ENCODE peak calls at places on chromosomes 7 and 10, in six cellular contexts. One of them, this sample, is unnamed.

GRCh38 chr10:77297370-77297692 is 340.3 kb downstream of the KCNMA1 start:
- DNase-seq in colonic mucosa: no peak
- DNase-seq in progenitor cell of endocrine pancreas: no peak
- DNase-seq in neural crest cell: no peak
- DNase-seq in osteocyte: no peak
- DNase-seq in MM.1S: no peak
- DNase-seq in this sample: no peak

GRCh38 chr10:67837519-67838314 is at the start of gene DNAJC12:
- DNase-seq in neural crest cell: no peak
- DNase-seq in colonic mucosa: no peak
- DNase-seq in osteocyte: no peak
- DNase-seq in progenitor cell of endocrine pancreas: no peak
- DNase-seq in MM.1S: peak; percentile 69
- DNase-seq in this sample: peak; percentile 19

GRCh38 chr10:3173173-3173878 is 744 bp upstream of the PITRM1 start:
- DNase-seq in colonic mucosa: peak; percentile 95
- DNase-seq in osteocyte: no peak
- DNase-seq in neural crest cell: no peak
- DNase-seq in MM.1S: peak; percentile 89
- DNase-seq in progenitor cell of endocrine pancreas: no peak
- DNase-seq in this sample: no peak

GRCh38 chr7:55254242-55254595 is 110.9 kb upstream of the LANCL2 start:
- DNase-seq in MM.1S: no peak
- DNase-seq in progenitor cell of endocrine pancreas: no peak
- DNase-seq in osteocyte: no peak
- DNase-seq in neural crest cell: no peak
- DNase-seq in colonic mucosa: peak; percentile 26
- DNase-seq in this sample: peak; percentile 29

GRCh38 chr10:31319602-31320178 is 674 bp downstream of the ZEB1 start:
- DNase-seq in MM.1S: no peak
- DNase-seq in progenitor cell of endocrine pancreas: no peak
- DNase-seq in neural crest cell: no peak
- DNase-seq in osteocyte: no peak
- DNase-seq in colonic mucosa: no peak
- DNase-seq in this sample: peak; percentile 26

GRCh38 chr10:24718031-24718855 is 5.4 kb downstream of the ARHGAP21 start:
- DNase-seq in progenitor cell of endocrine pancreas: no peak
- DNase-seq in neural crest cell: no peak
- DNase-seq in osteocyte: no peak
- DNase-seq in MM.1S: no peak
- DNase-seq in colonic mucosa: no peak
- DNase-seq in this sample: no peak

GRCh38 chr7:5693529-5693928 is 87.9 kb downstream of the RNF216 start:
- DNase-seq in progenitor cell of endocrine pancreas: no peak
- DNase-seq in osteocyte: no peak
- DNase-seq in MM.1S: peak; percentile 29
- DNase-seq in colonic mucosa: no peak
- DNase-seq in neural crest cell: no peak
- DNase-seq in this sample: peak; percentile 49

GRCh38 chr10:90458054-90458453 is 399.8 kb downstream of the HTR7 start:
- DNase-seq in neural crest cell: no peak
- DNase-seq in progenitor cell of endocrine pancreas: no peak
- DNase-seq in MM.1S: no peak
- DNase-seq in osteocyte: no peak
- DNase-seq in colonic mucosa: no peak
- DNase-seq in this sample: no peak

GRCh38 chr7:1922071-1922869 is 252.2 kb downstream of the ELFN1 start:
- DNase-seq in progenitor cell of endocrine pancreas: no peak
- DNase-seq in neural crest cell: no peak
- DNase-seq in colonic mucosa: no peak
- DNase-seq in MM.1S: no peak
- DNase-seq in osteocyte: no peak
- DNase-seq in this sample: no peak

GRCh38 chr7:151485006-151485732 is 34.5 kb downstream of the RHEB start:
- DNase-seq in colonic mucosa: no peak
- DNase-seq in progenitor cell of endocrine pancreas: no peak
- DNase-seq in osteocyte: no peak
- DNase-seq in MM.1S: no peak
- DNase-seq in neural crest cell: no peak
- DNase-seq in this sample: no peak

DNA sequence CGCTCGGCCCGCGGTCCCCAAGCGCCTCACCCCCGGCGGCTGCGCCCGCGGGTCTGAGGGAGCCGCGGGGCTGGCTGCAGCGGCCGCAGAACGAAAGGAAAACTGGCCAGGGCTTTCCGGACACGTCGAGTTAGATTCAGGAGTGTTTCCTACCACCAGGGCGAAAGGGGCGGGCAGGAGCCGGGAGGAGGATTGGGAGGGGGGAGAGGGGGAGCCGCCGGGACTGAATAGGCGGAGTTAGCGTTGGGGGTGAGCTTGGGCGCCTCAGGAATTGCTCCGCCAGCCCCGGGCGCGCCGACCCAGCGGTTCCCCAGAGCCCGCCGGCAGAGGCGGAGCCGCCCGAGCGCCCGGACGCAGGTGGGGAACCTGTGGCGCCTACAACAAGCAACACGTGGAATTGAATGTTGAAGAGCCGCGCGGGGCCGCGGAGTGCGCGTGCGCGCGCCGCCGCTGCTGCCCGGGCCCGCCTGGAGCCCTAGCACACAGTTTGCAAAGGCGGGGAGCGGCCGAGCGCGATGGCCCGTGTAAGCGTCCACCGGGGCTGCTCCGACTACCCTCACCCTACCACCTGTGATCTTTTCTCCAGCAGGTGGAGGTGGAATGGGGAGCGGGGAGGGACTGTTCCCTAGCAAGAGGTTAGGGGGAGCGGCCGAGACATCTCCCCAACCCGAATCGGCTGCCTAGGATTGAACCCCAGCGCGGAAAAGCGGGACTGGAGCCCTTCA is at the start of gene CADPS2:
- DNase-seq in progenitor cell of endocrine pancreas: peak; percentile 68
- DNase-seq in MM.1S: peak; percentile 98
- DNase-seq in colonic mucosa: peak; percentile 85
- DNase-seq in neural crest cell: peak; percentile 67
- DNase-seq in osteocyte: no peak
- DNase-seq in this sample: peak; percentile 73
- TF ChIP-seq CTCF in progenitor cell of endocrine pancreas: peak; percentile 22
- TF ChIP-seq CTCF in MM.1S: no peak
- TF ChIP-seq CTCF in colonic mucosa: no peak
- TF ChIP-seq CTCF in neural crest cell: peak; percentile 43
- TF ChIP-seq CTCF in osteocyte: peak; percentile 23
- TF ChIP-seq CTCF in this sample: no peak

GRCh38 chr7:99627513-99627912 is 10.8 kb downstream of the ZSCAN25 start:
- DNase-seq in progenitor cell of endocrine pancreas: no peak
- DNase-seq in MM.1S: no peak
- DNase-seq in colonic mucosa: no peak
- DNase-seq in neural crest cell: no peak
- DNase-seq in osteocyte: no peak
- DNase-seq in this sample: no peak

GRCh38 chr7:99628471-99629465 is 12.0 kb downstream of the ZSCAN25 start:
- DNase-seq in neural crest cell: no peak
- DNase-seq in MM.1S: no peak
- DNase-seq in colonic mucosa: no peak
- DNase-seq in osteocyte: no peak
- DNase-seq in progenitor cell of endocrine pancreas: no peak
- DNase-seq in this sample: no peak

GRCh38 chr7:99626661-99627060 is 9.9 kb downstream of the ZSCAN25 start:
- DNase-seq in MM.1S: no peak
- DNase-seq in osteocyte: no peak
- DNase-seq in progenitor cell of endocrine pancreas: no peak
- DNase-seq in neural crest cell: no peak
- DNase-seq in colonic mucosa: no peak
- DNase-seq in this sample: no peak

GRCh38 chr7:99629643-99630042 is 12.9 kb downstream of the ZSCAN25 start:
- DNase-seq in MM.1S: no peak
- DNase-seq in neural crest cell: no peak
- DNase-seq in colonic mucosa: no peak
- DNase-seq in progenitor cell of endocrine pancreas: no peak
- DNase-seq in osteocyte: no peak
- DNase-seq in this sample: no peak

DNA sequence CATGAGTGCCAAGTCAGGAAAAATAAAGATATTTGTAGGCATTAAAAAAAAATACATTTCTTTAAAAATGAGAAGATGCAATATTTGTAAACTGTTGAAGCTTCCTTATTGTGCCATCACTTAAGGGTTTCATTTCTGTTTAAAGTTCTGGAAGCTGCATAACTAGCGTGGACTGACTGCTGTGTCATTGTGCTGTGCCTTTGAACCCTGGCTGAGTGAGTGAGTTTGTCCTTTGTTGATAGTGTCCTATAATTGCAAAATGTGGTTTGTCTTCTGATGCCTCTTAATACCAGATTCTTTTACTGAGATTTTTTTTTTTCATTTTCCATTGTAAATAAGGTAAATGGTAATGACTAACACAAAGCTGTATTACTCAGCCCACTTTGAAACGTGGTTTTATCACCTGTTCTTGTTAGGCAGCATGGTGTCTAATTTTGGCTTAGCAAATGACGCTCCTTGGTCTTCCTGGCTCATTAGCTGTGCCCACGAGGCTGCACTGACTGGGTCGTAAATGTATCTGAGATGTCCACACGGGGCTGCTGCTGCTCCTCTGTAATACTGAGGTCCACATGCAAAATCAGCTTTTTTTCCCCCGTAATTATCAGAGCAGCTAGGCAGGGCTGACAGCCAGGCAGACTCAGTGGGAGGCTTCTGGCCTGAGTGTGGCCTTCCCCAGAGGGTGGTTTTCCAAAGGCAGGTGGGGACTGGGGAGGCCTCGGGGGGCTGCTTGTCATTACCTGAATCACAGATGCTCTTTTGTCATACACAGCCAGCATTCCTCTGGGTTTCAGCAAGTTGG is 14.8 kb downstream of the ZSCAN25 start:
- DNase-seq in osteocyte: no peak
- DNase-seq in progenitor cell of endocrine pancreas: no peak
- DNase-seq in neural crest cell: no peak
- DNase-seq in colonic mucosa: no peak
- DNase-seq in MM.1S: no peak
- DNase-seq in this sample: no peak
- TF ChIP-seq CTCF in osteocyte: no peak
- TF ChIP-seq CTCF in progenitor cell of endocrine pancreas: peak; percentile 45
- TF ChIP-seq CTCF in neural crest cell: no peak
- TF ChIP-seq CTCF in colonic mucosa: no peak
- TF ChIP-seq CTCF in MM.1S: no peak
- TF ChIP-seq CTCF in this sample: peak; percentile 31

DNA sequence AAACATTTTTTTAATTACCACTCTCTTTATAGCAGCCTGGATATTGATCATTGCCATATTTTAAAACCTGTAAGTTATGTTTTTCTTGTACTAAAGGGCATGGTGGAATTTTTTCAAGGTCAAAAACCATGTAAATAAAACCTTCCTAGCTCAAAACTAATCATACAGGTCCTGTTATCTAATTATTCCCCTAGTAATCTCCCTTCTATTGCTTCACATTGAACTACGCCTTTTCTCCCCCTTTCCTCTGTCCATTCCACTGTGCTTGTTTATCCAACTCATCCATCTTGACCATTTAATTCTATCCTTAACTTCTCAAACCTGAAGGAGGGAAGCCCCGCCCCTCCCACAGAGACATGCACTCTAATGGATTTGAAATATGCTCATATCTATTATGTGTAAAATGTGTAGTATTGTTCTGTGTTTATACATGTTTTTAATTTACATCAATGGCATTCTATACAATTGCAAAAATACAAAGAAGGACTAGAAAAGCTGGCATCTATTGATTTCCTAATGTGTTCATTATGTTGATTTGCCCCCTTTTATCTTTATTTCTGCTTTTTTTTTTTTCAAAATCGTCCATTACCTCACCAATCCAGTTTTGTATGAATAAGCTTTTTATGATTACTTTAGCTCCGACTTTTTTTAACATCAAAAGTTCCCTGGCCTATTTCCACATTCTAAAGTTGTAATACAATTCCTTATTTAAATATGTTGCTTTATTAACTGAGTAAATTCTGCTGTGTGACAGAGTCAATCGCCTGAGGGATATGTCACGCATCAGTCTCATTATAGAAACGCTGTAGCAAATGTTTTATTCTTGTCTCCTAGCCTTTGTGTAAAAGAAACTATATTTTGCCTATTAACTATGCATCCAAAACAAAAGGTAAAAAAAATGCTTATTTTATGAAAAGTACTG is 61.1 kb downstream of the MET start:
- DNase-seq in progenitor cell of endocrine pancreas: no peak
- DNase-seq in neural crest cell: no peak
- DNase-seq in osteocyte: no peak
- DNase-seq in colonic mucosa: no peak
- DNase-seq in MM.1S: peak; percentile 5
- DNase-seq in this sample: no peak
- TF ChIP-seq CTCF in progenitor cell of endocrine pancreas: no peak
- TF ChIP-seq CTCF in neural crest cell: no peak
- TF ChIP-seq CTCF in osteocyte: no peak
- TF ChIP-seq CTCF in colonic mucosa: no peak
- TF ChIP-seq CTCF in MM.1S: no peak
- TF ChIP-seq CTCF in this sample: no peak

GRCh38 chr10:94208315-94208714 is 154.4 kb downstream of the NOC3L start:
- DNase-seq in neural crest cell: no peak
- DNase-seq in osteocyte: no peak
- DNase-seq in MM.1S: no peak
- DNase-seq in colonic mucosa: no peak
- DNase-seq in progenitor cell of endocrine pancreas: no peak
- DNase-seq in this sample: no peak

GRCh38 chr10:94212876-94213595 is 149.7 kb downstream of the NOC3L start:
- DNase-seq in osteocyte: no peak
- DNase-seq in MM.1S: no peak
- DNase-seq in colonic mucosa: peak; percentile 24
- DNase-seq in progenitor cell of endocrine pancreas: no peak
- DNase-seq in neural crest cell: no peak
- DNase-seq in this sample: no peak

GRCh38 chr10:94211187-94211529 is 151.6 kb downstream of the NOC3L start:
- DNase-seq in MM.1S: no peak
- DNase-seq in osteocyte: no peak
- DNase-seq in neural crest cell: no peak
- DNase-seq in progenitor cell of endocrine pancreas: no peak
- DNase-seq in colonic mucosa: no peak
- DNase-seq in this sample: no peak

GRCh38 chr10:94213980-94214379 is 148.8 kb downstream of the NOC3L start:
- DNase-seq in neural crest cell: no peak
- DNase-seq in osteocyte: no peak
- DNase-seq in MM.1S: no peak
- DNase-seq in progenitor cell of endocrine pancreas: no peak
- DNase-seq in colonic mucosa: no peak
- DNase-seq in this sample: no peak

DNA sequence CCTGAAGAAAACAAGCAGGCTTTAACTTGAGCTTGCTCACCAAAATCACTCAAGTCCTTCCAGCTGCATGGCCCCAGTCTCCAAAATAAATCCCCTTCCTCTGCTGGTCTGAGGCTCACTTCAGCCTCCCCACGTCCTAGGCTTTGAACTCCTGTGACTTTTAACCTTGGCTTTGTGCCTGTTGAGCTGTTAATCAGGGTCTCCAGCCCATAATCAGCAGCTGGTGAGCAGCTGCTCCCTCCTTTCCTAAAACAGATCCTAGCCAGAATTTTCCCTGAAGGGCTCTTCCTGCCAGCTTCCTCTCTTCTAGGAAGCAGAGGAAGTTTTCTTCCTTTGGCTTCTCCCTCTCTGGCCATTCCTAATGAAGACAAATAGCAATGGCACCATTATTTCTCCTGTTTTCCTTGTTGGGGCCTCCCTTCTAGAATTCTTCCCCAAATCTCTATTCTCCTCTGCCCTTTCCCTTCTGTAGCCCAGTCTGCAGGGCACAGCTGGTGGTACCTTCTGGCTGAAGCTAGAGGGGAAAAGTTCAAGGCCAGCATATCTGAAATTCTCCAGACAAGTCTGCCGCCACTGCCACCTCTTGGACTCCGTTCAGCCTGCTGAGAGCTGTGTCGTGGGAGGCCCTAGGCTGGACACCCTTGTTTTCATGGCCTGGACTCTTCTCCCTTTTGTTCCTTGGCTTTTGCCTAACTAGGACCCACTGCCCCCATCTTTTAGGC is 152.1 kb downstream of the NOC3L start:
- DNase-seq in MM.1S: no peak
- DNase-seq in progenitor cell of endocrine pancreas: no peak
- DNase-seq in osteocyte: no peak
- DNase-seq in colonic mucosa: no peak
- DNase-seq in neural crest cell: no peak
- DNase-seq in this sample: no peak
- TF ChIP-seq CTCF in MM.1S: no peak
- TF ChIP-seq CTCF in progenitor cell of endocrine pancreas: no peak
- TF ChIP-seq CTCF in osteocyte: no peak
- TF ChIP-seq CTCF in colonic mucosa: no peak
- TF ChIP-seq CTCF in neural crest cell: no peak
- TF ChIP-seq CTCF in this sample: no peak